ENCODE peak calls at places on chromosomes 12 and 14, in nine cellular contexts. One of them, this sample, is unnamed.

GRCh38 chr12:47306130-47306529 is 226.4 kb upstream of the AMIGO2 start:
- DNase-seq in hepatocyte: no peak
- DNase-seq in choroid plexus epithelial cell: no peak
- DNase-seq in A673: no peak
- DNase-seq in CD8-positive, alpha-beta memory T cell: no peak
- DNase-seq in endothelial cell of umbilical vein: no peak
- DNase-seq in GM12865: no peak
- DNase-seq in cardiac muscle cell: no peak
- DNase-seq in heart left ventricle: no peak
- DNase-seq in this sample: no peak

GRCh38 chr12:3771853-3772252 is 18.9 kb upstream of the CRACR2A start:
- DNase-seq in choroid plexus epithelial cell: no peak
- DNase-seq in heart left ventricle: peak
- DNase-seq in cardiac muscle cell: no peak
- DNase-seq in endothelial cell of umbilical vein: no peak
- DNase-seq in A673: no peak
- DNase-seq in CD8-positive, alpha-beta memory T cell: no peak
- DNase-seq in GM12865: no peak
- DNase-seq in hepatocyte: no peak
- DNase-seq in this sample: no peak

GRCh38 chr12:9649532-9649940 is 20.0 kb upstream of the CLEC2D start:
- DNase-seq in endothelial cell of umbilical vein: no peak
- DNase-seq in hepatocyte: peak
- DNase-seq in heart left ventricle: no peak
- DNase-seq in choroid plexus epithelial cell: no peak
- DNase-seq in A673: no peak
- DNase-seq in cardiac muscle cell: no peak
- DNase-seq in CD8-positive, alpha-beta memory T cell: no peak
- DNase-seq in GM12865: peak
- DNase-seq in this sample: no peak

GRCh38 chr12:52493172-52493571 is at the start of gene KRT6A:
- DNase-seq in CD8-positive, alpha-beta memory T cell: no peak
- DNase-seq in choroid plexus epithelial cell: no peak
- DNase-seq in hepatocyte: no peak
- DNase-seq in GM12865: no peak
- DNase-seq in endothelial cell of umbilical vein: no peak
- DNase-seq in heart left ventricle: no peak
- DNase-seq in cardiac muscle cell: no peak
- DNase-seq in A673: no peak
- DNase-seq in this sample: no peak

GRCh38 chr14:75003250-75004027 is 718 bp downstream of the EIF2B2 start:
- DNase-seq in A673: no peak
- DNase-seq in cardiac muscle cell: no peak
- DNase-seq in choroid plexus epithelial cell: no peak
- DNase-seq in endothelial cell of umbilical vein: peak
- DNase-seq in GM12865: no peak
- DNase-seq in hepatocyte: peak
- DNase-seq in heart left ventricle: no peak
- DNase-seq in CD8-positive, alpha-beta memory T cell: no peak
- DNase-seq in this sample: no peak

GRCh38 chr12:120684523-120684932 is 2.4 kb upstream of the MLEC start:
- DNase-seq in A673: no peak
- DNase-seq in hepatocyte: no peak
- DNase-seq in CD8-positive, alpha-beta memory T cell: no peak
- DNase-seq in choroid plexus epithelial cell: peak
- DNase-seq in heart left ventricle: no peak
- DNase-seq in endothelial cell of umbilical vein: no peak
- DNase-seq in cardiac muscle cell: peak
- DNase-seq in GM12865: peak
- DNase-seq in this sample: peak

GRCh38 chr14:54703724-54704123 is 136.8 kb downstream of the SAMD4A start:
- DNase-seq in endothelial cell of umbilical vein: no peak
- DNase-seq in CD8-positive, alpha-beta memory T cell: no peak
- DNase-seq in heart left ventricle: no peak
- DNase-seq in cardiac muscle cell: no peak
- DNase-seq in A673: no peak
- DNase-seq in GM12865: no peak
- DNase-seq in hepatocyte: no peak
- DNase-seq in choroid plexus epithelial cell: no peak
- DNase-seq in this sample: no peak

GRCh38 chr14:33509927-33510535 is 440.8 kb downstream of the EGLN3 start:
- DNase-seq in choroid plexus epithelial cell: peak
- DNase-seq in endothelial cell of umbilical vein: peak
- DNase-seq in hepatocyte: no peak
- DNase-seq in A673: no peak
- DNase-seq in cardiac muscle cell: peak
- DNase-seq in GM12865: no peak
- DNase-seq in CD8-positive, alpha-beta memory T cell: no peak
- DNase-seq in heart left ventricle: no peak
- DNase-seq in this sample: peak

GRCh38 chr12:124864326-124864752 is 675 bp upstream of the SCARB1 start:
- DNase-seq in GM12865: no peak
- DNase-seq in heart left ventricle: no peak
- DNase-seq in endothelial cell of umbilical vein: no peak
- DNase-seq in hepatocyte: no peak
- DNase-seq in choroid plexus epithelial cell: no peak
- DNase-seq in cardiac muscle cell: no peak
- DNase-seq in CD8-positive, alpha-beta memory T cell: no peak
- DNase-seq in A673: no peak
- DNase-seq in this sample: no peak

GRCh38 chr12:105334568-105334967 is 4.1 kb downstream of the C12orf75 start:
- DNase-seq in hepatocyte: no peak
- DNase-seq in choroid plexus epithelial cell: peak
- DNase-seq in A673: no peak
- DNase-seq in heart left ventricle: no peak
- DNase-seq in CD8-positive, alpha-beta memory T cell: no peak
- DNase-seq in endothelial cell of umbilical vein: no peak
- DNase-seq in cardiac muscle cell: no peak
- DNase-seq in GM12865: no peak
- DNase-seq in this sample: no peak
- H3K4me3 ChIP-seq in hepatocyte: no peak
- H3K4me3 ChIP-seq in choroid plexus epithelial cell: no peak
- H3K4me3 ChIP-seq in A673: no peak
- H3K4me3 ChIP-seq in heart left ventricle: no peak
- H3K4me3 ChIP-seq in CD8-positive, alpha-beta memory T cell: no peak
- H3K4me3 ChIP-seq in endothelial cell of umbilical vein: no peak
- H3K4me3 ChIP-seq in cardiac muscle cell: no peak
- H3K4me3 ChIP-seq in GM12865: peak
- H3K4me3 ChIP-seq in this sample: no peak

GRCh38 chr14:68386950-68387779 is 405.7 kb downstream of the ZFP36L1 start:
- DNase-seq in cardiac muscle cell: peak
- DNase-seq in endothelial cell of umbilical vein: no peak
- DNase-seq in choroid plexus epithelial cell: peak
- DNase-seq in heart left ventricle: no peak
- DNase-seq in GM12865: no peak
- DNase-seq in CD8-positive, alpha-beta memory T cell: no peak
- DNase-seq in hepatocyte: no peak
- DNase-seq in A673: no peak
- DNase-seq in this sample: peak

GRCh38 chr14:68384881-68385280 is 408.0 kb downstream of the ZFP36L1 start:
- DNase-seq in cardiac muscle cell: no peak
- DNase-seq in choroid plexus epithelial cell: no peak
- DNase-seq in hepatocyte: no peak
- DNase-seq in A673: no peak
- DNase-seq in endothelial cell of umbilical vein: no peak
- DNase-seq in heart left ventricle: peak
- DNase-seq in GM12865: no peak
- DNase-seq in CD8-positive, alpha-beta memory T cell: no peak
- DNase-seq in this sample: no peak

GRCh38 chr14:68380304-68380840 is 412.5 kb downstream of the ZFP36L1 start:
- DNase-seq in choroid plexus epithelial cell: no peak
- DNase-seq in cardiac muscle cell: no peak
- DNase-seq in heart left ventricle: no peak
- DNase-seq in A673: no peak
- DNase-seq in CD8-positive, alpha-beta memory T cell: no peak
- DNase-seq in GM12865: peak
- DNase-seq in hepatocyte: no peak
- DNase-seq in endothelial cell of umbilical vein: no peak
- DNase-seq in this sample: no peak

GRCh38 chr14:68386446-68386845 is 406.4 kb downstream of the ZFP36L1 start:
- DNase-seq in heart left ventricle: no peak
- DNase-seq in endothelial cell of umbilical vein: no peak
- DNase-seq in cardiac muscle cell: no peak
- DNase-seq in A673: no peak
- DNase-seq in choroid plexus epithelial cell: no peak
- DNase-seq in hepatocyte: no peak
- DNase-seq in GM12865: no peak
- DNase-seq in CD8-positive, alpha-beta memory T cell: no peak
- DNase-seq in this sample: no peak

DNA sequence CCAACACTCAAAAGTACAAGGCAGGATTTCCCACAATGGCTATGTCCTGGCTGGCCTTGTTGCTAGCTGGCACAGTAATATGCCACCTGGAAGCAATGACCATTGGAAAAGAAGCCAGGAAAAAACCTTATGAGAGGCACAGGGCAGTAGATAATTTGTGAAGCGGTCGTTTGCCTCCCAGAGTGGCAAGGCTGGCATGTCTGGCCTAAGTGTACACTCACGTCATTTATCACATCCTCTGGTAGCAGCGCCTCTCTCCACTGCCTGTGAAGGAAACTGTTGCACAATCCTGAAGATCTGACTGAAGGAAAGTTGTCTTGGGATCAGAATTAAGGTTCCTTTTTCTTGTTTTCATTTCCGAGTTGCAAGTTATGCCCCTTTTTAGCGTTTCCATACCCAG is 408.5 kb downstream of the ZFP36L1 start:
- DNase-seq in A673: no peak
- DNase-seq in hepatocyte: peak
- DNase-seq in endothelial cell of umbilical vein: no peak
- DNase-seq in choroid plexus epithelial cell: no peak
- DNase-seq in CD8-positive, alpha-beta memory T cell: no peak
- DNase-seq in cardiac muscle cell: peak
- DNase-seq in GM12865: no peak
- DNase-seq in heart left ventricle: peak
- DNase-seq in this sample: peak
- H3K4me3 ChIP-seq in A673: no peak
- H3K4me3 ChIP-seq in hepatocyte: no peak
- H3K4me3 ChIP-seq in endothelial cell of umbilical vein: no peak
- H3K4me3 ChIP-seq in choroid plexus epithelial cell: no peak
- H3K4me3 ChIP-seq in CD8-positive, alpha-beta memory T cell: no peak
- H3K4me3 ChIP-seq in cardiac muscle cell: no peak
- H3K4me3 ChIP-seq in GM12865: no peak
- H3K4me3 ChIP-seq in heart left ventricle: no peak
- H3K4me3 ChIP-seq in this sample: no peak

GRCh38 chr12:54051916-54052744 is 1.5 kb upstream of the HOXC4 start:
- DNase-seq in choroid plexus epithelial cell: no peak
- DNase-seq in heart left ventricle: no peak
- DNase-seq in CD8-positive, alpha-beta memory T cell: no peak
- DNase-seq in A673: peak
- DNase-seq in cardiac muscle cell: no peak
- DNase-seq in GM12865: no peak
- DNase-seq in endothelial cell of umbilical vein: no peak
- DNase-seq in hepatocyte: peak
- DNase-seq in this sample: no peak

GRCh38 chr12:54055522-54055921 is 1.9 kb downstream of the HOXC4 start:
- DNase-seq in choroid plexus epithelial cell: no peak
- DNase-seq in GM12865: no peak
- DNase-seq in hepatocyte: no peak
- DNase-seq in endothelial cell of umbilical vein: no peak
- DNase-seq in A673: no peak
- DNase-seq in heart left ventricle: no peak
- DNase-seq in cardiac muscle cell: no peak
- DNase-seq in CD8-positive, alpha-beta memory T cell: no peak
- DNase-seq in this sample: no peak

GRCh38 chr12:54054442-54055332 is 1.1 kb downstream of the HOXC4 start:
- DNase-seq in A673: peak
- DNase-seq in endothelial cell of umbilical vein: no peak
- DNase-seq in GM12865: no peak
- DNase-seq in heart left ventricle: no peak
- DNase-seq in cardiac muscle cell: no peak
- DNase-seq in hepatocyte: no peak
- DNase-seq in choroid plexus epithelial cell: no peak
- DNase-seq in CD8-positive, alpha-beta memory T cell: no peak
- DNase-seq in this sample: no peak

GRCh38 chr12:54052745-54053624 is 650 bp upstream of the HOXC4 start:
- DNase-seq in endothelial cell of umbilical vein: no peak
- DNase-seq in heart left ventricle: no peak
- DNase-seq in A673: peak
- DNase-seq in hepatocyte: peak
- DNase-seq in CD8-positive, alpha-beta memory T cell: peak
- DNase-seq in choroid plexus epithelial cell: no peak
- DNase-seq in cardiac muscle cell: no peak
- DNase-seq in GM12865: peak
- DNase-seq in this sample: no peak

DNA sequence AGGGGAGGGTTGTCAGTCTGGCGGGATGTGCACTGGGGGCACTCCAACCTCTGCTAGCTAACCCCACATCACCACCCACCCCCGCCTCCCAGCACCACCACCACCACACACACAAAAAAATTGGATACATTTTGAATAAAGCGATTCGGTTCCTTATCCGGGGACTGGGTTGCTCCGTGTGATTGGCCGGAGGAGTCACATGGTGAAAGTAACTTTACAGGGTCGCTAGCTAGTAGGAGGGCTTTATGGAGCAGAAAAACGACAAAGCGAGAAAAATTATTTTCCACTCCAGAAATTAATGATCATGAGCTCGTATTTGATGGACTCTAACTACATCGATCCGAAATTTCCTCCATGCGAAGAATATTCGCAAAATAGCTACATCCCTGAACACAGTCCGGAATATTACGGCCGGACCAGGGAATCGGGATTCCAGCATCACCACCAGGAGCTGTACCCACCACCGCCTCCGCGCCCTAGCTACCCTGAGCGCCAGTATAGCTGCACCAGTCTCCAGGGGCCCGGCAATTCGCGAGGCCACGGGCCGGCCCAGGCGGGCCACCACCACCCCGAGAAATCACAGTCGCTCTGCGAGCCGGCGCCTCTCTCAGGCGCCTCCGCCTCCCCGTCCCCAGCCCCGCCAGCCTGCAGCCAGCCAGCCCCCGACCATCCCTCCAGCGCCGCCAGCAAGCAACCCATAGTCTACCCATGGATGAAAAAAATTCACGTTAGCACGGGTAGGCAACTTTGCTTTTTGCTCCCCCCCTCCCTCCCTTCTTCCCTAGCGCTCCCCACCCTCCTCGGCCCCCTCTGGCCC is at the start of gene HOXC4:
- DNase-seq in choroid plexus epithelial cell: no peak
- DNase-seq in hepatocyte: no peak
- DNase-seq in cardiac muscle cell: peak
- DNase-seq in A673: peak
- DNase-seq in CD8-positive, alpha-beta memory T cell: peak
- DNase-seq in GM12865: peak
- DNase-seq in heart left ventricle: no peak
- DNase-seq in endothelial cell of umbilical vein: peak
- DNase-seq in this sample: peak
- H3K4me3 ChIP-seq in choroid plexus epithelial cell: no peak
- H3K4me3 ChIP-seq in hepatocyte: peak
- H3K4me3 ChIP-seq in cardiac muscle cell: peak
- H3K4me3 ChIP-seq in A673: peak
- H3K4me3 ChIP-seq in CD8-positive, alpha-beta memory T cell: peak
- H3K4me3 ChIP-seq in GM12865: peak
- H3K4me3 ChIP-seq in heart left ventricle: peak
- H3K4me3 ChIP-seq in endothelial cell of umbilical vein: no peak
- H3K4me3 ChIP-seq in this sample: peak

DNA sequence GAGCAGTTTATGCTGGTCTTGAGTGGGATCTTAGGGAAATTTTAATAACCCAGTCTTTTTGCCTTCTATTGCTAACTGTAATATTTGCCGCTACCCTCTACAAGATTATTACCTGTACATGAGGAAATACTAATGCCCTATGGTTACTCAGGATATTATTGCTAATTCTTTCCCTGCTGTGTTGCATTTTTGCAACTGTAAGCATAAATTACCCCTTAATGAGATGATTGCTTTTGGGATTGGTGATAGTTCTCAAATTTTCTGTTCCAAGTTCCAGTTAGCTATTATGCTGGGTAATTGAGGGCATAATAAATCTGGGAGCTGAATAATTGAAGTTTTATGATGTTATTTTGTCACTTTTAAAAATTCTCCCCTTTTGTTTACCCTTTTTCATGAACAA is 22.0 kb downstream of the ATF7IP start:
- DNase-seq in heart left ventricle: no peak
- DNase-seq in A673: no peak
- DNase-seq in GM12865: no peak
- DNase-seq in CD8-positive, alpha-beta memory T cell: no peak
- DNase-seq in cardiac muscle cell: no peak
- DNase-seq in hepatocyte: no peak
- DNase-seq in endothelial cell of umbilical vein: no peak
- DNase-seq in choroid plexus epithelial cell: no peak
- DNase-seq in this sample: no peak
- H3K4me3 ChIP-seq in heart left ventricle: no peak
- H3K4me3 ChIP-seq in A673: no peak
- H3K4me3 ChIP-seq in GM12865: peak
- H3K4me3 ChIP-seq in CD8-positive, alpha-beta memory T cell: peak
- H3K4me3 ChIP-seq in cardiac muscle cell: no peak
- H3K4me3 ChIP-seq in hepatocyte: no peak
- H3K4me3 ChIP-seq in endothelial cell of umbilical vein: no peak
- H3K4me3 ChIP-seq in choroid plexus epithelial cell: no peak
- H3K4me3 ChIP-seq in this sample: no peak